ENCODE peak calls at places on chromosomes 7 and 10, in nine cellular contexts. One of them, this sample, is unnamed. For H3K27me3, the result is how much of the 10 kb centered on the place peaks cover.

GRCh38 chr10:44715081-44715480 is 196.1 kb upstream of the TMEM72 start:
- DNase-seq in cardiac muscle cell: no peak
- DNase-seq in GM06990: no peak
- DNase-seq in psoas muscle: no peak
- DNase-seq in HCT116: no peak
- DNase-seq in sigmoid colon: no peak
- DNase-seq in left ventricle myocardium inferior: no peak
- DNase-seq in brain microvascular endothelial cell: peak
- DNase-seq in AG04450: peak
- DNase-seq in this sample: no peak

GRCh38 chr7:70711441-70711840 is 420.5 kb upstream of the GALNT17 start:
- DNase-seq in cardiac muscle cell: no peak
- DNase-seq in GM06990: no peak
- DNase-seq in psoas muscle: no peak
- DNase-seq in HCT116: no peak
- DNase-seq in sigmoid colon: no peak
- DNase-seq in left ventricle myocardium inferior: no peak
- DNase-seq in brain microvascular endothelial cell: no peak
- DNase-seq in AG04450: no peak
- DNase-seq in this sample: no peak

GRCh38 chr10:128304271-128304670 is 178.0 kb upstream of the MKI67 start:
- DNase-seq in cardiac muscle cell: no peak
- DNase-seq in GM06990: no peak
- DNase-seq in psoas muscle: no peak
- DNase-seq in HCT116: no peak
- DNase-seq in sigmoid colon: no peak
- DNase-seq in left ventricle myocardium inferior: no peak
- DNase-seq in brain microvascular endothelial cell: no peak
- DNase-seq in AG04450: no peak
- DNase-seq in this sample: no peak

GRCh38 chr7:69775231-69775771 is 177.0 kb downstream of the AUTS2 start:
- DNase-seq in cardiac muscle cell: peak
- DNase-seq in GM06990: no peak
- DNase-seq in psoas muscle: no peak
- DNase-seq in HCT116: no peak
- DNase-seq in sigmoid colon: peak
- DNase-seq in left ventricle myocardium inferior: peak
- DNase-seq in brain microvascular endothelial cell: peak
- DNase-seq in AG04450: no peak
- DNase-seq in this sample: no peak

GRCh38 chr10:115093286-115093775 is at the start of gene ATRNL1:
- DNase-seq in cardiac muscle cell: peak
- DNase-seq in GM06990: peak
- DNase-seq in psoas muscle: peak
- DNase-seq in HCT116: no peak
- DNase-seq in sigmoid colon: peak
- DNase-seq in left ventricle myocardium inferior: no peak
- DNase-seq in brain microvascular endothelial cell: no peak
- DNase-seq in AG04450: no peak
- DNase-seq in this sample: no peak

GRCh38 chr10:93760490-93760889 is 2.8 kb downstream of the LGI1 start:
- DNase-seq in cardiac muscle cell: no peak
- DNase-seq in GM06990: no peak
- DNase-seq in psoas muscle: no peak
- DNase-seq in HCT116: no peak
- DNase-seq in sigmoid colon: no peak
- DNase-seq in left ventricle myocardium inferior: no peak
- DNase-seq in brain microvascular endothelial cell: no peak
- DNase-seq in AG04450: no peak
- DNase-seq in this sample: no peak

GRCh38 chr7:91344911-91345310 is 80.7 kb downstream of the FZD1 start:
- DNase-seq in cardiac muscle cell: no peak
- DNase-seq in GM06990: peak
- DNase-seq in psoas muscle: no peak
- DNase-seq in HCT116: no peak
- DNase-seq in sigmoid colon: no peak
- DNase-seq in left ventricle myocardium inferior: no peak
- DNase-seq in brain microvascular endothelial cell: no peak
- DNase-seq in AG04450: no peak
- DNase-seq in this sample: no peak

GRCh38 chr10:103598654-103599115 is 105.2 kb downstream of the NEURL1 start:
- DNase-seq in cardiac muscle cell: peak
- DNase-seq in GM06990: no peak
- DNase-seq in psoas muscle: peak
- DNase-seq in HCT116: peak
- DNase-seq in sigmoid colon: no peak
- DNase-seq in left ventricle myocardium inferior: no peak
- DNase-seq in brain microvascular endothelial cell: peak
- DNase-seq in AG04450: peak
- DNase-seq in this sample: peak

GRCh38 chr10:98264378-98265065 is 3.5 kb downstream of the LOXL4 start:
- DNase-seq in cardiac muscle cell: no peak
- DNase-seq in GM06990: no peak
- DNase-seq in psoas muscle: no peak
- DNase-seq in HCT116: no peak
- DNase-seq in sigmoid colon: no peak
- DNase-seq in left ventricle myocardium inferior: no peak
- DNase-seq in brain microvascular endothelial cell: no peak
- DNase-seq in AG04450: no peak
- DNase-seq in this sample: no peak

GRCh38 chr10:98263088-98263487 is 4.9 kb downstream of the LOXL4 start:
- DNase-seq in cardiac muscle cell: no peak
- DNase-seq in GM06990: no peak
- DNase-seq in psoas muscle: no peak
- DNase-seq in HCT116: no peak
- DNase-seq in sigmoid colon: no peak
- DNase-seq in left ventricle myocardium inferior: no peak
- DNase-seq in brain microvascular endothelial cell: no peak
- DNase-seq in AG04450: no peak
- DNase-seq in this sample: no peak

GRCh38 chr10:98260752-98261151 is 7.2 kb downstream of the LOXL4 start:
- DNase-seq in cardiac muscle cell: no peak
- DNase-seq in GM06990: no peak
- DNase-seq in psoas muscle: no peak
- DNase-seq in HCT116: no peak
- DNase-seq in sigmoid colon: no peak
- DNase-seq in left ventricle myocardium inferior: no peak
- DNase-seq in brain microvascular endothelial cell: no peak
- DNase-seq in AG04450: no peak
- DNase-seq in this sample: no peak

GRCh38 chr10:98261436-98262277 is 6.3 kb downstream of the LOXL4 start:
- DNase-seq in cardiac muscle cell: no peak
- DNase-seq in GM06990: no peak
- DNase-seq in psoas muscle: no peak
- DNase-seq in HCT116: no peak
- DNase-seq in sigmoid colon: no peak
- DNase-seq in left ventricle myocardium inferior: no peak
- DNase-seq in brain microvascular endothelial cell: no peak
- DNase-seq in AG04450: no peak
- DNase-seq in this sample: no peak

GRCh38 chr10:98262571-98262970 is 5.4 kb downstream of the LOXL4 start:
- DNase-seq in cardiac muscle cell: peak
- DNase-seq in GM06990: no peak
- DNase-seq in psoas muscle: peak
- DNase-seq in HCT116: peak
- DNase-seq in sigmoid colon: no peak
- DNase-seq in left ventricle myocardium inferior: peak
- DNase-seq in brain microvascular endothelial cell: no peak
- DNase-seq in AG04450: no peak
- DNase-seq in this sample: peak
- TF ChIP-seq CTCF in cardiac muscle cell: peak
- TF ChIP-seq CTCF in GM06990: peak
- TF ChIP-seq CTCF in psoas muscle: peak
- TF ChIP-seq CTCF in HCT116: peak
- TF ChIP-seq CTCF in sigmoid colon: peak
- TF ChIP-seq CTCF in left ventricle myocardium inferior: peak
- TF ChIP-seq CTCF in brain microvascular endothelial cell: peak
- TF ChIP-seq CTCF in AG04450: peak
- TF ChIP-seq CTCF in this sample: peak

GRCh38 chr10:24884793-24885192 is 67.6 kb downstream of the PRTFDC1 start:
- DNase-seq in cardiac muscle cell: no peak
- DNase-seq in GM06990: no peak
- DNase-seq in psoas muscle: no peak
- DNase-seq in HCT116: no peak
- DNase-seq in sigmoid colon: no peak
- DNase-seq in left ventricle myocardium inferior: no peak
- DNase-seq in brain microvascular endothelial cell: no peak
- DNase-seq in AG04450: no peak
- DNase-seq in this sample: no peak

GRCh38 chr10:24882047-24882698 is 70.2 kb downstream of the PRTFDC1 start:
- DNase-seq in cardiac muscle cell: peak
- DNase-seq in GM06990: peak
- DNase-seq in psoas muscle: no peak
- DNase-seq in HCT116: no peak
- DNase-seq in sigmoid colon: no peak
- DNase-seq in left ventricle myocardium inferior: no peak
- DNase-seq in brain microvascular endothelial cell: peak
- DNase-seq in AG04450: no peak
- DNase-seq in this sample: no peak

GRCh38 chr10:24886281-24886680 is 66.1 kb downstream of the PRTFDC1 start:
- DNase-seq in cardiac muscle cell: no peak
- DNase-seq in GM06990: no peak
- DNase-seq in psoas muscle: no peak
- DNase-seq in HCT116: no peak
- DNase-seq in sigmoid colon: no peak
- DNase-seq in left ventricle myocardium inferior: no peak
- DNase-seq in brain microvascular endothelial cell: no peak
- DNase-seq in AG04450: no peak
- DNase-seq in this sample: no peak

GRCh38 chr10:24885551-24885950 is 66.9 kb downstream of the PRTFDC1 start:
- DNase-seq in cardiac muscle cell: no peak
- DNase-seq in GM06990: no peak
- DNase-seq in psoas muscle: no peak
- DNase-seq in HCT116: no peak
- DNase-seq in sigmoid colon: no peak
- DNase-seq in left ventricle myocardium inferior: no peak
- DNase-seq in brain microvascular endothelial cell: no peak
- DNase-seq in AG04450: no peak
- DNase-seq in this sample: no peak

DNA sequence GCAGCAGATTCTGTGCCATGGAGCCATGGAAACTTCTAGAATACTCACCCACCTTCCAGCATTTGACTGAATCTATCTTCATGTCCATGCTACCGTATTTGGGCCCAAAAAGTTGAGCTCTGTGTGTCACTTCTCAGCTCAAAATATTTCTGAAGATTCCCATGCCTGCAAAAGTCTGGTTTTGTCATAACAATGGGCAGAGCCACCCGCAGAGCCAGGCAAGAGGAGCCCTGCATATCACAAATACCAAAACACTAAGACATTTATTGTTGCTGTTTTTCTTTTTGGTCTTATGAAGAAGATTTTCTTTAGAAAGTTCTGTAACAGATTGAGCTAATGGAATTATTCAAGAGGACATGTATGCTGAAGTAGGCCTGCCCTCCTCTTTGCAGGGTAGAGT is 68.1 kb downstream of the PRTFDC1 start:
- DNase-seq in cardiac muscle cell: no peak
- DNase-seq in GM06990: no peak
- DNase-seq in psoas muscle: no peak
- DNase-seq in HCT116: no peak
- DNase-seq in sigmoid colon: no peak
- DNase-seq in left ventricle myocardium inferior: no peak
- DNase-seq in brain microvascular endothelial cell: no peak
- DNase-seq in AG04450: no peak
- DNase-seq in this sample: no peak
- H3K27me3 ChIP-seq in cardiac muscle cell: under half
- H3K27me3 ChIP-seq in GM06990: under half
- H3K27me3 ChIP-seq in psoas muscle: under half
- H3K27me3 ChIP-seq in HCT116: under half
- H3K27me3 ChIP-seq in sigmoid colon: under half
- H3K27me3 ChIP-seq in left ventricle myocardium inferior: under half
- H3K27me3 ChIP-seq in brain microvascular endothelial cell: under half
- H3K27me3 ChIP-seq in AG04450: under half
- H3K27me3 ChIP-seq in this sample: under half

DNA sequence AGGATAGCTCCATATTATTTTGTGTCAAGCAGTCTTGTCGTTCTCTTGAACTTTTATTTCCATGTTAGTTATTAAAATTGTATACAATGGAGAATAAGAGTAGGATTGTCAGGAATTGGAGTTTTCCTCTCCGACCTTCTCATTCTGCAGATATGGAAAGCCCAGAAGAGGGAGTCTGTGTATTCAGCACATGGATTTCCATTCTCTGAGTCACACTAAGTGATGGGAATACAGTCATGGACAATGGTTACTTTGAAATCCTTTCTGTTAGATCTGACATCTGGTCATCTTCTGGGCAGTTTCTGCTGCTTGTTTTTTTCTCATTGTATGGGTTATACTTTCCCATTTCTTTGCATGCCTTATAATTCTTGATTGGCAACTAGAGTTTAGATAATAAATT is 5.0 kb upstream of the TASOR2 start:
- DNase-seq in cardiac muscle cell: no peak
- DNase-seq in GM06990: no peak
- DNase-seq in psoas muscle: no peak
- DNase-seq in HCT116: no peak
- DNase-seq in sigmoid colon: no peak
- DNase-seq in left ventricle myocardium inferior: no peak
- DNase-seq in brain microvascular endothelial cell: no peak
- DNase-seq in AG04450: no peak
- DNase-seq in this sample: no peak
- TF ChIP-seq CTCF in cardiac muscle cell: peak
- TF ChIP-seq CTCF in GM06990: no peak
- TF ChIP-seq CTCF in psoas muscle: no peak
- TF ChIP-seq CTCF in HCT116: no peak
- TF ChIP-seq CTCF in sigmoid colon: no peak
- TF ChIP-seq CTCF in left ventricle myocardium inferior: no peak
- TF ChIP-seq CTCF in brain microvascular endothelial cell: peak
- TF ChIP-seq CTCF in AG04450: peak
- TF ChIP-seq CTCF in this sample: no peak

GRCh38 chr10:1736972-1737221 is 428 bp downstream of the ADARB2 start:
- DNase-seq in cardiac muscle cell: no peak
- DNase-seq in GM06990: no peak
- DNase-seq in psoas muscle: no peak
- DNase-seq in HCT116: no peak
- DNase-seq in sigmoid colon: no peak
- DNase-seq in left ventricle myocardium inferior: no peak
- DNase-seq in brain microvascular endothelial cell: no peak
- DNase-seq in AG04450: no peak
- DNase-seq in this sample: no peak

GRCh38 chr10:1735562-1735961 is 1.8 kb downstream of the ADARB2 start:
- DNase-seq in cardiac muscle cell: no peak
- DNase-seq in GM06990: no peak
- DNase-seq in psoas muscle: no peak
- DNase-seq in HCT116: no peak
- DNase-seq in sigmoid colon: no peak
- DNase-seq in left ventricle myocardium inferior: no peak
- DNase-seq in brain microvascular endothelial cell: no peak
- DNase-seq in AG04450: no peak
- DNase-seq in this sample: no peak

GRCh38 chr10:1737222-1738061 is at the start of gene ADARB2:
- DNase-seq in cardiac muscle cell: no peak
- DNase-seq in GM06990: peak
- DNase-seq in psoas muscle: no peak
- DNase-seq in HCT116: no peak
- DNase-seq in sigmoid colon: no peak
- DNase-seq in left ventricle myocardium inferior: no peak
- DNase-seq in brain microvascular endothelial cell: peak
- DNase-seq in AG04450: no peak
- DNase-seq in this sample: no peak

GRCh38 chr10:1734288-1734687 is 3.0 kb downstream of the ADARB2 start:
- DNase-seq in cardiac muscle cell: no peak
- DNase-seq in GM06990: no peak
- DNase-seq in psoas muscle: no peak
- DNase-seq in HCT116: no peak
- DNase-seq in sigmoid colon: no peak
- DNase-seq in left ventricle myocardium inferior: no peak
- DNase-seq in brain microvascular endothelial cell: no peak
- DNase-seq in AG04450: no peak
- DNase-seq in this sample: no peak

GRCh38 chr10:1736180-1736971 is 949 bp downstream of the ADARB2 start:
- DNase-seq in cardiac muscle cell: no peak
- DNase-seq in GM06990: peak
- DNase-seq in psoas muscle: no peak
- DNase-seq in HCT116: no peak
- DNase-seq in sigmoid colon: no peak
- DNase-seq in left ventricle myocardium inferior: no peak
- DNase-seq in brain microvascular endothelial cell: no peak
- DNase-seq in AG04450: no peak
- DNase-seq in this sample: no peak
- H3K27me3 ChIP-seq in cardiac muscle cell: half or more
- H3K27me3 ChIP-seq in GM06990: under half
- H3K27me3 ChIP-seq in psoas muscle: under half
- H3K27me3 ChIP-seq in HCT116: under half
- H3K27me3 ChIP-seq in sigmoid colon: half or more
- H3K27me3 ChIP-seq in left ventricle myocardium inferior: half or more
- H3K27me3 ChIP-seq in brain microvascular endothelial cell: under half
- H3K27me3 ChIP-seq in AG04450: under half
- H3K27me3 ChIP-seq in this sample: under half

This sample was measured in HL-60.